ENCODE peak calls at places on chromosomes 13 and 19, in five cellular contexts. K is heart left ventricle; F is 8988T; O is CD8-positive, alpha-beta memory T cell; G is globus pallidus. E is an unnamed sample.

GRCh38 chr13:80562423-80562822 is 221.5 kb upstream of the SPRY2 start:
- DNase-seq in F (no peak), G (no peak), O (no peak), K (no peak), E (no peak)

GRCh38 chr19:30085394-30085793 is 143.4 kb downstream of the URI1 start:
- DNase-seq in O (no peak), K (peak; percentile 48), G (no peak), F (no peak), E (no peak)

GRCh38 chr19:11268783-11269267 is 6.5 kb upstream of the DOCK6 start:
- DNase-seq in G (peak; percentile 24), K (peak; percentile 88), F (no peak), O (no peak), E (peak; percentile 21)

GRCh38 chr13:27005556-27005955 is 166.1 kb downstream of the USP12 start:
- DNase-seq in G (peak; percentile 76), O (no peak), K (no peak), F (no peak), E (peak; percentile 78)

GRCh38 chr19:17402982-17403855 is 2.2 kb downstream of the BST2 start:
- DNase-seq in F (peak; percentile 62), O (no peak), K (peak; percentile 65), G (no peak), E (no peak)

GRCh38 chr13:78102121-78102677 is 183.6 kb upstream of the EDNRB start:
- DNase-seq in F (no peak), O (no peak), K (no peak), G (no peak), E (peak; percentile 17)

GRCh38 chr19:15124572-15125231 is 17.5 kb downstream of the SYDE1 start:
- DNase-seq in O (no peak), G (peak; percentile 24), K (peak; percentile 91), F (no peak), E (peak; percentile 18)

GRCh38 chr19:46369817-46370216 is 22.9 kb downstream of the PPP5C start:
- DNase-seq in G (no peak), O (no peak), F (no peak), K (no peak), E (no peak)

GRCh38 chr13:79541426-79542049 is 60.6 kb downstream of the NDFIP2 start:
- DNase-seq in F (no peak), K (no peak), G (peak; percentile 81), O (no peak), E (peak; percentile 74)

GRCh38 chr19:1361601-1362384 is 21.9 kb upstream of the NDUFS7 start:
- DNase-seq in K (no peak), F (no peak), G (no peak), O (no peak), E (no peak)

GRCh38 chr13:39777527-39778061 is 122.1 kb downstream of the COG6 start:
- DNase-seq in K (no peak), F (no peak), O (no peak), G (no peak), E (peak; percentile 25)

GRCh38 chr13:88601949-88602348 is 930.8 kb downstream of the SLITRK5 start:
- DNase-seq in O (no peak), F (no peak), G (no peak), K (no peak), E (no peak)

GRCh38 chr19:18775586-18776287 is 15.4 kb downstream of the COMP start:
- DNase-seq in F (no peak), O (no peak), K (peak; percentile 47), G (no peak), E (no peak)

GRCh38 chr19:23393121-23393520 is 2.1 kb downstream of the ZNF91 start:
- DNase-seq in F (no peak), O (no peak), G (no peak), K (no peak), E (no peak)

GRCh38 chr13:50845211-50845610 is 1.7 kb upstream of the DLEU7 start:
- DNase-seq in O (no peak), K (no peak), F (no peak), G (no peak), E (no peak)